ENCODE peak calls at places on chromosome 2, in eight cellular contexts. Y is osteocyte, I is heart left ventricle, V is A673, A is right atrium auricular region, X is upper lobe of right lung, T is MCF 10A, R is spleen. Z is an unnamed sample.

GRCh38 chr2:98507940-98508689 is 63.5 kb downstream of the INPP4A start:
- DNase-seq in X (peak), I (peak), R (peak), Y (no peak), V (no peak), T (peak), A (peak), Z (no peak)

GRCh38 chr2:129922571-129923264 is 56.7 kb upstream of the RAB6C start:
- DNase-seq in R (no peak), I (no peak), T (peak), A (no peak), Y (peak), V (peak), X (no peak), Z (no peak)

GRCh38 chr2:190519975-190520767 is 14.4 kb downstream of the NEMP2 start:
- DNase-seq in Y (no peak), R (no peak), A (no peak), T (no peak), X (no peak), I (no peak), V (no peak), Z (no peak)

GRCh38 chr2:109558076-109558882 is 55.5 kb downstream of the SEPTIN10 start:
- DNase-seq in V (peak), T (peak), I (no peak), X (no peak), A (no peak), R (no peak), Y (no peak), Z (no peak)

GRCh38 chr2:151040036-151040435 is 221.6 kb downstream of the RBM43 start:
- DNase-seq in I (no peak), V (no peak), A (no peak), X (no peak), Y (no peak), R (no peak), T (peak), Z (no peak)

GRCh38 chr2:101870444-101870843 is 121.3 kb upstream of the IL1R2 start:
- DNase-seq in A (no peak), V (no peak), Y (no peak), T (no peak), R (no peak), I (no peak), X (no peak), Z (no peak)

GRCh38 chr2:109063326-109063670 is 65.7 kb upstream of the SH3RF3 start:
- DNase-seq in I (no peak), V (peak), R (peak), A (peak), Y (peak), T (no peak), X (no peak), Z (no peak)

GRCh38 chr2:27771202-27771547 is 344 bp upstream of the MRPL33 start:
- DNase-seq in X (no peak), V (no peak), I (no peak), Y (no peak), A (no peak), T (no peak), R (no peak), Z (no peak)

GRCh38 chr2:20642026-20642971 is 8.6 kb downstream of the HS1BP3 start:
- DNase-seq in Y (no peak), A (peak), V (peak), I (peak), T (peak), X (peak), R (peak), Z (peak)

GRCh38 chr2:25617948-25618646 is 55.3 kb downstream of the DTNB start:
- DNase-seq in T (peak), X (no peak), R (no peak), A (no peak), V (no peak), I (no peak), Y (no peak), Z (no peak)

GRCh38 chr2:16666453-16666801 is 793 bp upstream of the CYRIA start:
- DNase-seq in X (no peak), I (peak), V (peak), R (no peak), Y (no peak), A (no peak), T (peak), Z (no peak)

GRCh38 chr2:237448626-237449025 is 34.7 kb upstream of the COL6A3 start:
- DNase-seq in V (no peak), I (no peak), Y (no peak), R (no peak), T (no peak), X (peak), A (no peak), Z (no peak)

GRCh38 chr2:25825238-25825637 is 53.0 kb downstream of the ASXL2 start:
- DNase-seq in V (no peak), X (no peak), T (peak), I (no peak), Y (no peak), R (no peak), A (no peak), Z (no peak)

GRCh38 chr2:235859651-235860050 is 308.5 kb downstream of the GBX2 start:
- DNase-seq in Y (no peak), I (peak), T (no peak), V (peak), A (peak), X (no peak), R (no peak), Z (no peak)

GRCh38 chr2:182597570-182597969 is 118.5 kb upstream of the DNAJC10 start:
- DNase-seq in Y (no peak), A (no peak), X (no peak), V (no peak), I (no peak), T (no peak), R (no peak), Z (no peak)

GRCh38 chr2:15764683-15765011 is 173.0 kb downstream of the DDX1 start:
- DNase-seq in I (no peak), R (no peak), A (no peak), T (no peak), X (no peak), V (no peak), Y (no peak), Z (no peak)

GRCh38 chr2:46749042-46749461 is 166.6 kb downstream of the MCFD2 start:
- DNase-seq in T (no peak), A (no peak), Y (no peak), I (no peak), R (no peak), V (peak), X (no peak), Z (no peak)

GRCh38 chr2:53600835-53601234 is 166.8 kb upstream of the CHAC2 start:
- DNase-seq in X (no peak), Y (no peak), T (peak), I (no peak), A (no peak), R (no peak), V (no peak), Z (no peak)

GRCh38 chr2:187187521-187187920 is 260.5 kb downstream of the CALCRL start:
- DNase-seq in Y (no peak), V (no peak), I (no peak), A (no peak), T (no peak), X (no peak), R (no peak), Z (no peak)

GRCh38 chr2:65316072-65316471 is 88.4 kb downstream of the ACTR2 start:
- DNase-seq in Y (no peak), A (peak), X (no peak), R (no peak), T (peak), I (peak), V (no peak), Z (no peak)

GRCh38 chr2:185208261-185208660 is 530.3 kb upstream of the FSIP2 start:
- DNase-seq in R (no peak), X (no peak), A (no peak), V (peak), T (peak), I (no peak), Y (no peak), Z (peak)

GRCh38 chr2:71863338-71863737 is 284.3 kb downstream of the CYP26B1 start:
- DNase-seq in V (no peak), A (no peak), X (no peak), T (no peak), I (no peak), R (no peak), Y (no peak), Z (no peak)

GRCh38 chr2:72934683-72935610 is 17.6 kb downstream of the EMX1 start:
- DNase-seq in I (no peak), R (peak), V (peak), A (no peak), Y (no peak), T (peak), X (peak), Z (no peak)

GRCh38 chr2:18626256-18626668 is 36.9 kb upstream of the NT5C1B start:
- DNase-seq in I (no peak), T (peak), R (no peak), X (no peak), A (no peak), Y (no peak), V (no peak), Z (no peak)

GRCh38 chr2:105262662-105263091 is 21.1 kb downstream of the GPR45 start:
- DNase-seq in R (no peak), A (no peak), X (no peak), Y (no peak), I (no peak), T (no peak), V (no peak), Z (no peak)

GRCh38 chr2:238418196-238418998 is 8.3 kb upstream of the ASB1 start:
- DNase-seq in Y (no peak), T (no peak), X (no peak), R (no peak), I (no peak), A (no peak), V (no peak), Z (no peak)

GRCh38 chr2:109139844-109140396 is 10.9 kb downstream of the SH3RF3 start:
- DNase-seq in R (no peak), X (no peak), A (no peak), Y (no peak), I (no peak), T (no peak), V (no peak), Z (no peak)

GRCh38 chr2:3518496-3519254 is 656 bp downstream of the ADI1 start:
- DNase-seq in Y (peak), R (peak), V (peak), I (peak), T (peak), X (peak), A (peak), Z (peak)

GRCh38 chr2:50438293-50438692 is 593.6 kb downstream of the NRXN1 start:
- DNase-seq in X (no peak), R (no peak), A (no peak), V (no peak), T (no peak), Y (no peak), I (no peak), Z (no peak)

GRCh38 chr2:127039387-127040031 is 67.4 kb downstream of the BIN1 start:
- DNase-seq in Y (no peak), R (peak), V (no peak), X (no peak), A (no peak), T (no peak), I (no peak), Z (no peak)

GRCh38 chr2:84927275-84927627 is 21.8 kb downstream of the TMSB10 start:
- DNase-seq in Y (no peak), X (no peak), A (no peak), I (no peak), R (no peak), T (no peak), V (no peak), Z (no peak)
- TF ChIP-seq CTCF in Y (no peak), X (no peak), A (peak), I (no peak), R (peak), T (no peak), V (no peak), Z (no peak)

GRCh38 chr2:147760984-147761383 is 83.8 kb upstream of the ACVR2A start:
- DNase-seq in V (no peak), Y (no peak), A (no peak), T (no peak), X (no peak), I (no peak), R (no peak), Z (no peak)

GRCh38 chr2:147763861-147764260 is 81.0 kb upstream of the ACVR2A start:
- DNase-seq in A (no peak), R (no peak), I (no peak), Y (no peak), T (no peak), V (no peak), X (no peak), Z (no peak)
- TF ChIP-seq CTCF in A (no peak), R (no peak), I (no peak), Y (no peak), T (no peak), V (no peak), X (no peak), Z (no peak)

GRCh38 chr2:191540681-191541080 is 137.3 kb upstream of the NABP1 start:
- DNase-seq in X (no peak), V (no peak), Y (no peak), R (no peak), I (no peak), T (no peak), A (no peak), Z (no peak)

GRCh38 chr2:191539068-191539467 is 138.9 kb upstream of the NABP1 start:
- DNase-seq in I (no peak), R (no peak), X (no peak), T (peak), Y (no peak), V (peak), A (no peak), Z (no peak)

GRCh38 chr2:191545361-191545760 is 132.6 kb upstream of the NABP1 start:
- DNase-seq in V (no peak), A (no peak), T (no peak), I (no peak), Y (no peak), R (no peak), X (no peak), Z (no peak)

GRCh38 chr2:191544511-191545062 is 133.3 kb upstream of the NABP1 start:
- DNase-seq in A (no peak), I (no peak), V (no peak), T (no peak), R (no peak), X (no peak), Y (no peak), Z (no peak)
- TF ChIP-seq CTCF in A (no peak), I (no peak), V (no peak), T (no peak), R (no peak), X (no peak), Y (no peak), Z (no peak)

GRCh38 chr2:85748039-85748438 is 5.8 kb upstream of the ATOH8 start:
- DNase-seq in R (no peak), T (no peak), Y (no peak), I (no peak), X (no peak), V (no peak), A (no peak), Z (no peak)

GRCh38 chr2:85751300-85751575 is 2.6 kb upstream of the ATOH8 start:
- DNase-seq in R (no peak), I (no peak), Y (no peak), T (no peak), A (no peak), V (no peak), X (no peak), Z (no peak)

GRCh38 chr2:85747441-85747840 is 6.3 kb upstream of the ATOH8 start:
- DNase-seq in Y (no peak), T (no peak), X (no peak), I (no peak), V (no peak), A (no peak), R (no peak), Z (no peak)

GRCh38 chr2:85750509-85751299 is 3.1 kb upstream of the ATOH8 start:
- DNase-seq in I (peak), R (peak), X (peak), A (peak), V (peak), T (peak), Y (no peak), Z (peak)

GRCh38 chr2:85748948-85749875 is 4.6 kb upstream of the ATOH8 start:
- DNase-seq in V (peak), R (peak), Y (no peak), A (no peak), I (no peak), X (no peak), T (no peak), Z (no peak)
- TF ChIP-seq CTCF in V (no peak), R (no peak), Y (no peak), A (no peak), I (peak), X (no peak), T (no peak), Z (no peak)

GRCh38 chr2:12619975-12620374 is 96.8 kb upstream of the TRIB2 start:
- DNase-seq in V (peak), Y (no peak), I (no peak), R (no peak), A (no peak), T (peak), X (no peak), Z (no peak)

GRCh38 chr2:12617366-12617765 is 99.4 kb upstream of the TRIB2 start:
- DNase-seq in I (no peak), X (no peak), A (no peak), T (no peak), R (no peak), V (no peak), Y (no peak), Z (no peak)

GRCh38 chr2:12616456-12617163 is 100.1 kb upstream of the TRIB2 start:
- DNase-seq in X (no peak), V (no peak), A (no peak), R (no peak), T (no peak), I (no peak), Y (no peak), Z (no peak)

GRCh38 chr2:12617853-12618252 is 98.9 kb upstream of the TRIB2 start:
- DNase-seq in Y (no peak), T (no peak), R (no peak), V (no peak), X (no peak), A (no peak), I (no peak), Z (no peak)

GRCh38 chr2:12618576-12618975 is 98.2 kb upstream of the TRIB2 start:
- DNase-seq in V (no peak), Y (no peak), A (no peak), I (no peak), X (no peak), R (no peak), T (no peak), Z (no peak)
- TF ChIP-seq CTCF in V (no peak), Y (no peak), A (no peak), I (no peak), X (no peak), R (no peak), T (no peak), Z (no peak)

GRCh38 chr2:155218945-155219344 is 520.5 kb downstream of the KCNJ3 start:
- DNase-seq in Y (no peak), V (no peak), T (no peak), X (no peak), R (no peak), A (no peak), I (no peak), Z (no peak)

GRCh38 chr2:155218292-155218924 is 519.9 kb downstream of the KCNJ3 start:
- DNase-seq in X (no peak), R (no peak), V (no peak), I (no peak), Y (no peak), A (no peak), T (no peak), Z (no peak)

DNA sequence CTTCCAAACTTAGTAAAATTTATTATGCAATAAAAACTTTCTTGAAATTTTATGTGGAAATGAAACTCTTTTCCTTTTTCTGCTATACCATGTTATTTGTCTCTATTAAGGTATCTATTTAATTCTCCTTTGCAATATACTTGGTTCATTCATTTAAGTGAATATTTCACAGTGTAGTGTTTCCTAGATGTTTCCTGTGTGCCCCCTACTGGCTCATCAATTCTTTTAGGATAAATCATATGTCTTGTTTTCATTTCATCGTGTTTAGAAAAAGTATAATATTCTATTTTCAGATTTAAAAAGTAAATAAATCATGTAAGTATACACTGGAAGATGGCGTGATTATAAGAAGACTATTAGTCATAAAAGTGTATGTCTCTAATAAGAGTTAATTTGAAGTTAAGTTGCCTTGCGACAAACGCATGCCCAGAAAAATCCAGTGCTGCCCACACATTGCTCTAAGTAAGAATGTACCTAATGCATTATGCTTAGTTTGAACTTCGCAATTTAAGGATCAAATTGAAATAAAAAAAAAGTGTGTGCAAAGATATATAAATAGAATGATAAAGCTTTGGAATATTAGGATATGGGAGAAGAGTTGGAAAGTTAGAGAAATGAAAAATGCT is 525.4 kb downstream of the KCNJ3 start:
- DNase-seq in X (no peak), V (peak), T (peak), A (no peak), Y (no peak), I (no peak), R (no peak), Z (no peak)
- TF ChIP-seq CTCF in X (peak), V (peak), T (peak), A (no peak), Y (peak), I (peak), R (no peak), Z (peak)

Z was measured in progenitor cell of endocrine pancreas.